ENCODE peak calls at places on chromosome 14, in eight cellular contexts. Q is naive thymus-derived CD4-positive, alpha-beta T cell; I is ovary; K is left ventricle myocardium inferior; E is psoas muscle; S is heart right ventricle; J is stomach; V is Peyer's patch. T is an unnamed sample. For H3K4me1, the result is how much of the 10 kb centered on the place peaks cover.

GRCh38 chr14:87877877-87878276 is 115.1 kb downstream of the GALC start:
- DNase-seq in Q (no peak), I (no peak), K (no peak), E (no peak), S (no peak), J (no peak), V (no peak), T (no peak)

GRCh38 chr14:68283378-68284123 is 464.0 kb downstream of the RAD51B start:
- DNase-seq in Q (peak), I (no peak), K (peak), E (peak), S (peak), J (no peak), V (peak), T (no peak)

GRCh38 chr14:106883218-106883692 is 1356.9 kb downstream of the TMEM121 start:
- DNase-seq in Q (peak), I (peak), K (no peak), E (no peak), S (peak), J (no peak), V (no peak), T (no peak)

GRCh38 chr14:75315143-75315542 is 36.5 kb downstream of the FOS start:
- DNase-seq in Q (no peak), I (no peak), K (no peak), E (no peak), S (no peak), J (peak), V (no peak), T (peak)

GRCh38 chr14:68727315-68728078 is 65.4 kb downstream of the ZFP36L1 start:
- DNase-seq in Q (no peak), I (no peak), K (no peak), E (no peak), S (no peak), J (no peak), V (no peak), T (no peak)

GRCh38 chr14:90644882-90645281 is 171.3 kb downstream of the TTC7B start:
- DNase-seq in Q (no peak), I (no peak), K (peak), E (peak), S (peak), J (no peak), V (no peak), T (no peak)

GRCh38 chr14:68249534-68250517 is 430.2 kb downstream of the RAD51B start:
- DNase-seq in Q (no peak), I (no peak), K (no peak), E (no peak), S (no peak), J (no peak), V (no peak), T (no peak)

GRCh38 chr14:86357866-86358265 is 827.9 kb downstream of the FLRT2 start:
- DNase-seq in Q (no peak), I (no peak), K (no peak), E (no peak), S (no peak), J (no peak), V (no peak), T (no peak)

GRCh38 chr14:36129181-36129580 is 47.3 kb downstream of the PTCSC3 start:
- DNase-seq in Q (no peak), I (no peak), K (no peak), E (no peak), S (no peak), J (no peak), V (no peak), T (no peak)

DNA sequence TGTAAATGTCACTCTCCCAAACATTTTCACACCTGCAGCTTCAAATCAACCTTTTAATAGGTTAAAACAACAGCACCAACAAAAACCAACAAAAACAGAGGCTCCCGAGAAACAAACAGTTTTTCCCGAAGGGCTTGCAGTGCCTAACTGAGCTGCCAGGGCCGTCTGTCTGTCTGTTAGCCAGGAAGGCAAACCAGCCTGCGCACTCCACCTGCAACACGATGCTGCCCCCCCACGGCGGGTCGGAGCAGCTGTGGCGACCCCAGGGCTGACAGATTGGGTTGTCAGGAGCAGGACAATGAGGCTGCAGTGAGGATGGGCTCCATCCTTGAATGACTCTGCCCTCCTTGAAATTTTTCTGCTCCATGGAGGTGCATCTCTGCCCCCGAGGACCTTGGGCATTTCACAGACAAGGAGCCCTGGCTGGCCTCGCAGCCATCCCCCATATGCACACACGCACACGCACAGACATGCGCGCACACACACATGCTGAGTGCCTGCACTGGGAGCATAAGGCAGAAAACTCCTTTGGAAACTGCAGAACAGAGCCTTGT is 2.6 kb downstream of the RTL1 start:
- DNase-seq in Q (no peak), I (no peak), K (no peak), E (no peak), S (no peak), J (no peak), V (no peak), T (peak)
- H3K4me1 ChIP-seq in Q (under half), I (under half), K (under half), E (under half), S (under half), J (under half), V (under half), T (under half)

GRCh38 chr14:95389471-95390011 is 69.8 kb upstream of the CLMN start:
- DNase-seq in Q (no peak), I (no peak), K (peak), E (peak), S (peak), J (no peak), V (no peak), T (no peak)
- H3K27ac ChIP-seq in Q (no peak), I (no peak), K (peak), E (peak), S (peak), J (no peak), V (no peak), T (no peak)

GRCh38 chr14:99737451-99737951 is 53.4 kb downstream of the CYP46A1 start:
- DNase-seq in Q (no peak), I (peak), K (peak), E (peak), S (peak), J (peak), V (no peak), T (peak)
- H3K4me3 ChIP-seq in Q (no peak), I (peak), K (peak), E (peak), S (peak), J (peak), V (peak), T (peak)

GRCh38 chr14:76922092-76922491 is 95.9 kb downstream of the LRRC74A start:
- DNase-seq in Q (no peak), I (no peak), K (no peak), E (no peak), S (no peak), J (no peak), V (no peak), T (no peak)

GRCh38 chr14:76923422-76924362 is 97.5 kb downstream of the LRRC74A start:
- DNase-seq in Q (no peak), I (no peak), K (no peak), E (no peak), S (no peak), J (no peak), V (no peak), T (no peak)

GRCh38 chr14:76922599-76922998 is 96.4 kb downstream of the LRRC74A start:
- DNase-seq in Q (no peak), I (no peak), K (no peak), E (no peak), S (no peak), J (no peak), V (no peak), T (no peak)

GRCh38 chr14:76926521-76927251 is 100.5 kb downstream of the LRRC74A start:
- DNase-seq in Q (peak), I (peak), K (peak), E (peak), S (peak), J (no peak), V (no peak), T (no peak)

DNA sequence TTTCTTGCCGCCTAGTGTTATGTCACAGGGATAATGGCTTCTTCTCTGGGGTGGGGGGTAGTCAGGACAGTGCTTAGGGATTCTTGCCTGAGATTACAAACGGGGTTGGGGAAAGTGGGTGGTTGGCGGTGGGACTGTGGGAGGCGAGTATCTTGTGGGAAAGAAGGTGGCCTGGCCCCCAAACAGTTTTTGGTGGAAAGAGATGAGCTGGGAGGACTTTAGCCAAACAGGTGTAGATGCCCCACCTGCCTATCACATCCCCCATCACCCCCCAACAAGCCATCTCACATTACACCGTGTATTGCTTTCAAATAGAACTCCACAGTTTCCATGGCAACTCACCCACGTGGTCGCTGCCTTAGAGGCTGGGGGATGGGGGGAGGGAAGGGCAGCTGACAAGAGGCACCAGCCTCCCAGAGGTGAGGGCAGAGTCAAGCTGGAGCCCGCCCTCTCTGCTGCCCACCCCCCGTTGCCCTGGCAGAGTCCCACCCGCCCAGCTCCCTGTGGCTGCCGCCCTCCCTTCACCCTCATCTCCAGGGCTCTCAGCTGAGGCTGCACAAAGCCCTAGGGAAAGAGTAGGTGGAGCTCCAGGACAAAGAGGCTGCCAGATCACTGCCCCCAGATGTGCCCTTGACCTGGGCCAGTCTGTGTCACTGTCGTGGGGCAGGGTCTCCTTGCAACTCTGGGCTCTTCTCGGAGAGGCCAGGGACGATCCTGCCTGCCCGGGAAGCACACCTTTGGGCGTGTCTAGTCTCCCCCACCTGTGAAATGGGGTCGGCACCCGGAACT is 98.3 kb downstream of the LRRC74A start:
- DNase-seq in Q (peak), I (no peak), K (no peak), E (no peak), S (no peak), J (no peak), V (no peak), T (no peak)
- H3K4me1 ChIP-seq in Q (half or more), I (under half), K (half or more), E (under half), S (under half), J (under half), V (under half), T (under half)

DNA sequence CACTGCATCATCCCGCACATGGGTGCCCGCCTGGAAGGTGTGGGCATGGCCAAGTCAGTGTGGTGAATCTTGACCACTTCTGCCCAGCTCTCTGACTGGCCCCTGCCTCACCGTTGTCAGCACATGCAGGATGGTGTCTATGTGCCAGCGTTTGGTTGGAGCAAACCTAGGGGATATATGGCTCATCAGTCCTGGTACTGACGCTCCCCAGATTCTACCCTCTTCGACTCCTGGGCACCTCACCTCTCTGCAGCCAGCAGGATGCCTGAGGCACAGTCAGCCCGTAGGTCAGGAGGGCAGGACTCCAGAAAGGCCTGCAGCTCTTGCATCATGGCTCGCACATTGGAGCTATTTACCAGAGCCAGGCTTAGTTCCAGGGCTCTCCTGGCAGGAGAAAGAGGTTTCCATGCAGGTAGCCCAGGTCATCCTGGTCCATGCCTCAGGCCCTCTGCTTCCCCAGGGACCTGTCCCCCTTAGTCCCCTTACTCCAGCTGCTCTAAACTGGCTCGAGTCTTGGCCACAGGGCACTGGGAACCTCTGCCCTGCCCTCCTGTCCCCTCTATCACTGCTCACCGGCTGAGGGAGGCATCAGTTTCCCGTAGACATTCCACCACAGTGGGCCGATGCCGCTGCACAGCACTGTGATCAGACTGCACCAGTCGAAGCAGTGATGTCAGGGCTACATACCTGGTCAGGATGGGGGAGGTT is 4.0 kb downstream of the AP1G2 start:
- DNase-seq in Q (no peak), I (peak), K (no peak), E (no peak), S (no peak), J (no peak), V (no peak), T (no peak)
- H3K27ac ChIP-seq in Q (peak), I (peak), K (no peak), E (no peak), S (no peak), J (peak), V (no peak), T (no peak)

GRCh38 chr14:64706552-64707193 is 2.4 kb downstream of the PLEKHG3 start:
- DNase-seq in Q (no peak), I (peak), K (no peak), E (no peak), S (peak), J (no peak), V (no peak), T (no peak)

GRCh38 chr14:64707661-64708060 is 3.4 kb downstream of the PLEKHG3 start:
- DNase-seq in Q (no peak), I (no peak), K (no peak), E (no peak), S (no peak), J (no peak), V (no peak), T (no peak)

GRCh38 chr14:64706119-64706465 is 1.9 kb downstream of the PLEKHG3 start:
- DNase-seq in Q (no peak), I (no peak), K (no peak), E (no peak), S (no peak), J (no peak), V (no peak), T (no peak)

GRCh38 chr14:64709126-64709525 is 4.9 kb downstream of the PLEKHG3 start:
- DNase-seq in Q (no peak), I (no peak), K (no peak), E (no peak), S (no peak), J (no peak), V (no peak), T (no peak)

GRCh38 chr14:64708148-64709004 is 4.2 kb downstream of the PLEKHG3 start:
- DNase-seq in Q (no peak), I (peak), K (no peak), E (no peak), S (peak), J (no peak), V (no peak), T (no peak)
- H3K4me3 ChIP-seq in Q (peak), I (peak), K (peak), E (peak), S (peak), J (peak), V (no peak), T (no peak)

DNA sequence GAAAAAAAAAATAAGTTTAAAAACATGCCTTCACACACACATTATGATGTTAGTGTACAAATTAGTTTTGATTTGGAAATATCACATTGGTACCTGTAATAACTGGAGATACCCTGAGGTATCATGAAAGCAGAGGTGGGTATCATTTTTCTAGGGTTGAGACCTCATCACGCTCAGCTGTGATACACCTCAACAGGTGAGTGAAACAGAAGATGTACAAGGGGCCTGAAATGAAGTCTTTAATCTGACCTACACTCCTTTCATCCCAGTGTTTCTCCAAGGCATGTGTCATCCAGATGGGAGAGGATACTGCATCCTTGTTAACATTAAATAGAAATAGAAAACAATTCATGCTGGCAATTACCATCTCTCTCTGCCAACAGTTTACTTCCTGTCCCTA is 7.4 kb downstream of the BMP4 start:
- DNase-seq in Q (no peak), I (no peak), K (no peak), E (no peak), S (no peak), J (no peak), V (no peak), T (no peak)
- H3K4me1 ChIP-seq in Q (under half), I (under half), K (under half), E (under half), S (under half), J (under half), V (under half), T (under half)

GRCh38 chr14:102848830-102849521 is 71.7 kb downstream of the TRAF3 start:
- DNase-seq in Q (no peak), I (peak), K (peak), E (peak), S (peak), J (peak), V (no peak), T (no peak)

GRCh38 chr14:102854397-102854703 is 68.1 kb upstream of the AMN start:
- DNase-seq in Q (no peak), I (no peak), K (no peak), E (no peak), S (no peak), J (no peak), V (no peak), T (no peak)

GRCh38 chr14:102853703-102854396 is 68.6 kb upstream of the AMN start:
- DNase-seq in Q (no peak), I (no peak), K (no peak), E (no peak), S (no peak), J (no peak), V (no peak), T (no peak)

GRCh38 chr14:102849522-102850379 is 72.5 kb downstream of the TRAF3 start:
- DNase-seq in Q (no peak), I (no peak), K (no peak), E (no peak), S (no peak), J (peak), V (peak), T (no peak)
- H3K27ac ChIP-seq in Q (no peak), I (peak), K (peak), E (no peak), S (no peak), J (peak), V (peak), T (no peak)

GRCh38 chr14:105858676-105859025 is 332.3 kb downstream of the TMEM121 start:
- DNase-seq in Q (no peak), I (peak), K (peak), E (peak), S (no peak), J (no peak), V (no peak), T (no peak)

GRCh38 chr14:105857223-105857815 is 330.9 kb downstream of the TMEM121 start:
- DNase-seq in Q (no peak), I (no peak), K (peak), E (peak), S (no peak), J (no peak), V (peak), T (no peak)

GRCh38 chr14:105859717-105860614 is 333.6 kb downstream of the TMEM121 start:
- DNase-seq in Q (no peak), I (peak), K (peak), E (peak), S (peak), J (peak), V (peak), T (no peak)

GRCh38 chr14:105856676-105857222 is 330.4 kb downstream of the TMEM121 start:
- DNase-seq in Q (no peak), I (peak), K (no peak), E (no peak), S (no peak), J (no peak), V (peak), T (no peak)

DNA sequence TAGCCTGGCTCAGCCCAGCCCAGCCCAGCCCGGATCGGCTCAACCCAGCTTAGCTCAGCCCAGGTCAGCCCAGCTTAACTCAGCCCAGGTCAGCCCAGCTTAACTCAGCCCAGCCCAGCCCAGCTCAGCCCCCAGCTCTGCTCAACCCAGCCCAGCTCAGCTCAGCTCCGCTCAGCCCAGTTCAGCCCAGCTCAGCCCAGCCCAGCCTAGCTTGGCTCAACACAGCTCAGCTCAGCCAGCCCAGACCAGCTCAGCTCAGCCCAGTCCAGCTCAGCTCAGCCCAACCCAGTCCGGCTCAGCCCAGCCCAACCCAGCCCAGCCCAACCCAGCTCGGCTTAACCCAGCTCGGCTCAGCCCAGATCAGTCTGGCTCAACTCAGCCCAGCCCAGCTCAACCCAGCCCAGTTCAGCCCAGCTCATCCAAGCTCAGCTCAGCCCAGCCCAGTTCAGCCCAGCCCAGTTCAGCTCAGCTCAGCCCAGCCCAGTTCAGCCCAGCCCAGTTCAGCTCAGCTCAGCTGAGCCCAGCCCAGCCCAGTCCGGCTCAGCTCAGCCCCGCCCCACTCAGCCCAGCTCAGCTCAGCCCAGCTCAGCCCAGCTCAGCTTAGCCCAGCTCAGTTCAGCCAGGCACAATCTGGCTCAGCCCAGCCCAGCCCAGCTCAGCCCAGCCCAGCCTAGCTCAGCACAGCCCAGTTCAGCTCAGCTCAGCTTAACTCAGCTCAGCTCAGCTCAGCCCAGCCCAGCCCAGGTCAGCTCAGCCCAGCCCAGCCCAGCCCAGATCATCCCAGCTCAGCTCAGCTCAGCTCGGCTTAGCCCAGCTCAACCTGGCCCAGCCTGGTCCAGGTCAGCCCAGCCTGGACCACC is 331.7 kb downstream of the TMEM121 start:
- DNase-seq in Q (no peak), I (peak), K (peak), E (peak), S (no peak), J (no peak), V (peak), T (no peak)
- H3K4me3 ChIP-seq in Q (no peak), I (no peak), K (no peak), E (no peak), S (no peak), J (no peak), V (peak), T (no peak)